ENCODE peak calls at places on chromosomes 5 and 9, in ten cellular contexts. S is Calu3, E is IMR-90, Q is SK-N-SH, K is pancreas, U is tibial nerve, H is OCI-LY7, R is left ventricle myocardium inferior, V is psoas muscle, D is astrocyte of the spinal cord. N is an unnamed sample.

GRCh38 chr9:2242778-2243395 is 227.7 kb downstream of the SMARCA2 start:
- DNase-seq in Q (no peak), H (no peak), E (no peak), R (no peak), D (peak), K (no peak), U (no peak), S (peak), V (no peak), N (no peak)

GRCh38 chr5:1474183-1474839 is 29.1 kb upstream of the SLC6A3 start:
- DNase-seq in Q (peak), K (no peak), D (no peak), V (peak), R (peak), E (no peak), H (no peak), S (no peak), U (no peak), N (no peak)

GRCh38 chr5:63563008-63563917 is 399.0 kb downstream of the HTR1A start:
- DNase-seq in Q (no peak), H (no peak), V (no peak), D (no peak), R (no peak), U (no peak), K (no peak), S (no peak), E (no peak), N (no peak)

GRCh38 chr5:160291467-160291866 is 20.9 kb downstream of the CCNJL start:
- DNase-seq in Q (no peak), H (no peak), K (no peak), U (no peak), D (no peak), S (no peak), E (no peak), R (no peak), V (no peak), N (no peak)

GRCh38 chr9:22446589-22446949 is at the start of gene DMRTA1:
- DNase-seq in E (peak), V (peak), U (peak), D (peak), R (peak), Q (peak), H (no peak), S (peak), K (peak), N (peak)

GRCh38 chr9:137269231-137269772 is 8.2 kb upstream of the TOR4A start:
- DNase-seq in U (no peak), R (no peak), H (peak), V (peak), K (peak), E (peak), S (no peak), D (no peak), Q (no peak), N (no peak)

GRCh38 chr5:35436441-35437057 is 181.1 kb upstream of the SPEF2 start:
- DNase-seq in K (no peak), U (no peak), Q (peak), H (peak), R (no peak), S (no peak), V (no peak), D (peak), E (peak), N (peak)

GRCh38 chr5:36250427-36250826 is 8.7 kb upstream of the NADK2 start:
- DNase-seq in R (no peak), K (no peak), H (no peak), V (no peak), D (no peak), E (no peak), S (no peak), U (no peak), Q (no peak), N (no peak)

GRCh38 chr9:1837453-1838084 is 177.6 kb upstream of the SMARCA2 start:
- DNase-seq in S (peak), K (no peak), V (no peak), H (peak), D (no peak), R (no peak), E (peak), Q (peak), U (no peak), N (no peak)

GRCh38 chr9:136901516-136902258 is 15.4 kb downstream of the TRAF2 start:
- DNase-seq in V (no peak), Q (no peak), U (no peak), S (peak), D (peak), R (no peak), H (no peak), K (no peak), E (peak), N (no peak)

GRCh38 chr5:109170629-109171350 is 239.0 kb downstream of the PJA2 start:
- DNase-seq in D (no peak), E (no peak), R (no peak), Q (no peak), V (no peak), H (no peak), S (no peak), U (no peak), K (no peak), N (no peak)

GRCh38 chr9:13769641-13770040 is 490.1 kb upstream of the MPDZ start:
- DNase-seq in D (no peak), U (no peak), Q (no peak), R (no peak), V (no peak), H (no peak), K (no peak), E (no peak), S (no peak), N (no peak)

GRCh38 chr9:1443450-1443849 is 393.3 kb downstream of the DMRT2 start:
- DNase-seq in U (no peak), E (no peak), S (no peak), H (no peak), R (no peak), V (no peak), K (no peak), Q (no peak), D (no peak), N (no peak)

GRCh38 chr5:58184910-58185309 is 275.0 kb downstream of the PLK2 start:
- DNase-seq in D (peak), S (no peak), E (peak), U (no peak), H (no peak), R (no peak), Q (no peak), K (no peak), V (no peak), N (no peak)

GRCh38 chr9:118023649-118024048 is 319.4 kb downstream of the TLR4 start:
- DNase-seq in V (no peak), S (no peak), U (no peak), H (no peak), Q (no peak), R (no peak), E (no peak), K (no peak), D (no peak), N (no peak)

GRCh38 chr9:8907863-8908262 is 1108.3 kb upstream of the DMAC1 start:
- DNase-seq in S (no peak), V (no peak), R (no peak), D (no peak), E (no peak), Q (no peak), K (no peak), U (no peak), H (no peak), N (no peak)

GRCh38 chr5:40833712-40834229 is 1.3 kb downstream of the RPL37 start:
- DNase-seq in H (no peak), E (no peak), U (no peak), K (no peak), R (no peak), D (no peak), S (no peak), V (no peak), Q (no peak), N (no peak)

GRCh38 chr9:92406506-92406905 is 2.1 kb upstream of the OGN start:
- DNase-seq in V (no peak), K (no peak), Q (no peak), D (no peak), U (no peak), H (peak), R (no peak), E (no peak), S (no peak), N (no peak)

GRCh38 chr9:127539982-127540663 is 72.0 kb upstream of the STXBP1 start:
- DNase-seq in R (no peak), V (no peak), D (no peak), H (no peak), K (peak), E (no peak), Q (no peak), U (no peak), S (no peak), N (no peak)

GRCh38 chr9:127541176-127541575 is 70.9 kb upstream of the STXBP1 start:
- DNase-seq in V (no peak), Q (no peak), E (no peak), R (no peak), U (no peak), H (no peak), K (no peak), D (no peak), S (no peak), N (no peak)

GRCh38 chr9:127539259-127539981 is 72.7 kb upstream of the STXBP1 start:
- DNase-seq in R (no peak), K (no peak), E (peak), V (no peak), S (no peak), Q (no peak), D (no peak), H (no peak), U (no peak), N (no peak)

GRCh38 chr9:127541865-127542264 is 70.2 kb upstream of the STXBP1 start:
- DNase-seq in Q (no peak), R (peak), K (no peak), E (no peak), H (no peak), D (no peak), U (peak), V (peak), S (no peak), N (no peak)

GRCh38 chr9:127540664-127541041 is 71.4 kb upstream of the STXBP1 start:
- DNase-seq in H (no peak), S (peak), D (no peak), Q (no peak), K (peak), R (no peak), E (no peak), V (no peak), U (no peak), N (no peak)
- TF ChIP-seq CTCF in H (peak), S (no peak), D (no peak), Q (peak), K (no peak), R (no peak), E (no peak), V (no peak), U (no peak), N (no peak)

GRCh38 chr9:71853084-71853483 is 57.9 kb downstream of the ABHD17B start:
- DNase-seq in E (no peak), K (no peak), H (no peak), D (no peak), Q (no peak), S (no peak), R (no peak), U (no peak), V (no peak), N (no peak)

GRCh38 chr9:71850996-71851395 is 60.0 kb downstream of the ABHD17B start:
- DNase-seq in D (no peak), Q (no peak), U (no peak), H (no peak), K (no peak), V (no peak), E (no peak), S (no peak), R (no peak), N (no peak)

GRCh38 chr9:71844808-71845207 is 66.2 kb downstream of the ABHD17B start:
- DNase-seq in V (no peak), H (no peak), R (no peak), U (no peak), E (no peak), D (no peak), Q (no peak), S (no peak), K (no peak), N (no peak)

DNA sequence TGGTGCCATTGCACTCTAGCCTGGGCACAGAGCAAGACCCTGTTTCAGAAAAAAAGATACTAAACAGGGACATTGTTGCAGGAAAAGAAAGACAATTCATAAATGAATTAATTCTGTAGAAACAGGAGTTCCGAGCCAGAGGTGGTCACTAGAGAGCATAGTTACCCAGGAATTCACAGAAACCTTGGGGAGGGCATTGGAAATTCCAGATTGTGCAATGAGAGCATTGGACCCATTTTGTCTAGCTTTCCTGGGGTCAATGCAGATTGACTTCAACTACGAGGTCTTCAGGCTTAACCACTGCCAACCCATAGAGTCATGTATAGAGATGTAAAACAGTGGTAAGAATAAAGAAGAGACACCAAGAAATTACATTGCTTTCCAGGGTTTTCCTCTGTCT is 63.1 kb downstream of the ABHD17B start:
- DNase-seq in S (no peak), K (no peak), Q (no peak), V (no peak), R (no peak), D (no peak), H (no peak), U (no peak), E (no peak), N (no peak)
- TF ChIP-seq CTCF in S (no peak), K (no peak), Q (no peak), V (no peak), R (no peak), D (no peak), H (no peak), U (no peak), E (no peak), N (no peak)

DNA sequence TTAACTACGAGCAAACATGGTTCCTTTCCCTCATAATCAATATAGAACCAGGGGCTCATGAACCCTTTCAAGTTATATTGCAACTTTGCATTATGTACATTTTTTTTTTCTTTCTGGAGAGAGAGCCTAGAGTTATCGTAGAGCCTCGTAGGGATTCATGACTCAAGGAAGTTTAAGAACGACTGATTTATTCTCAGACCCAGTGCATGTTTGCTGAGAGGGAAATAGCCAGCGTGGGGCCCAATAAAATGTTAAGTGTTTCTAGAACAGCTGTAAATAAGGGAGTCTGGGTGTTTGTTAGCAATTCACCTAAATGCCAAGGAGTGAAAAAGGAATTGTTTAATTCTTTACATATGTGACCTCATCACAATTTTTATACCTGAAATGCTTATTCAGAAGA is 119.0 kb upstream of the KLF9 start:
- DNase-seq in D (no peak), E (no peak), Q (no peak), R (no peak), K (no peak), U (no peak), H (no peak), S (no peak), V (no peak), N (no peak)
- TF ChIP-seq CTCF in D (no peak), E (no peak), Q (no peak), R (no peak), K (no peak), U (no peak), H (no peak), S (no peak), V (no peak), N (no peak)

GRCh38 chr5:177602458-177602830 is 2.5 kb downstream of the B4GALT7 start:
- DNase-seq in R (no peak), U (no peak), V (no peak), E (no peak), K (no peak), H (no peak), Q (no peak), S (no peak), D (no peak), N (no peak)

GRCh38 chr5:177600458-177601018 is 606 bp downstream of the B4GALT7 start:
- DNase-seq in U (no peak), S (no peak), V (no peak), R (no peak), H (peak), E (peak), D (peak), K (no peak), Q (no peak), N (no peak)

GRCh38 chr5:177603631-177604030 is 3.7 kb downstream of the B4GALT7 start:
- DNase-seq in E (no peak), H (no peak), V (no peak), Q (no peak), U (no peak), R (no peak), S (no peak), D (no peak), K (no peak), N (no peak)

GRCh38 chr5:177601126-177601525 is 1.2 kb downstream of the B4GALT7 start:
- DNase-seq in S (no peak), U (no peak), R (no peak), E (no peak), H (no peak), V (no peak), Q (no peak), D (no peak), K (no peak), N (no peak)

DNA sequence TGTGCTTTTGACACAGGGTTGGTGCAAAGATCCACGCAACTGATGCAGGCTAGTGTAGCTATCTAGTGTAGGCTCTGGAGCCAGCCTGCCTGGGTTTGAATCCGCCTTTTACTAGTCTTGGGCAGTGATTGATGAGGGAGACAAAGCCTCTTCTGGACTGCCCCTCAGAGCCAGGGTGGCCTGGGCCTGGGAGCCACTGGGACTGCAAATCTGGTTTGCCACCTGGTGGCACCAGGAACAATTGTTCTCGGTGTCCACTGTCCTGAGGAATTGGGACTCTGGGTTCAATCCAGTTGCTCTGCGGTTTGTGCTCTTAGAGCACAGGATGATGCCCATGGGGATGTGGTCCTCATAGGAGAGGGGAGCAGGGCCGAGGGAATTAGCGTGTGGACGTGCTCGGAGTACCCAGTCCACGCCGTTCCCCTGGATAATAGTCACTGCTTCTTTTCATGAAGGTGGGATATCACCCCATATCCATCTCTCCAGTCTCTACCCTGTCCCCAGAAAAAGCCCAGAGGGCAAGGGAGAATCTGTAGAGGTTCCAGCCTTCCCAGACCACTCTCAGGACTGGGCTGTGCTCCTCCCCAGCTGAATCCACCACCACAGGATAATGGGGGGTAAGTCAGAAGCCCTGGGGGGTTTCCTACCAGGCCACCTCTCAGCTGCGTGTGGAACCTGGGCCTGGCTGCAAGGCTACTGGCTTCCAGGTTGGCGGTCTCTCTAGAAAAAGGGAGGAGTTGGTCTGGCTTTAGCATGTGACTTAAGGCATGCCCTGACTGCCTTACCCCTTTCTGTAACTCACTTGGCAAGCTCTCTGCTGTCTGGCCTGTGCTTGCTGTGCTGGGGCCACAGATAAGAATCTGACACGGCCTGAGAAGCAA is 1.9 kb downstream of the B4GALT7 start:
- DNase-seq in V (no peak), E (no peak), S (peak), U (no peak), H (peak), R (no peak), Q (no peak), K (no peak), D (no peak), N (peak)
- TF ChIP-seq CTCF in V (peak), E (no peak), S (no peak), U (no peak), H (peak), R (peak), Q (no peak), K (no peak), D (no peak), N (peak)